ENCODE peak calls at places on chromosomes 16 and 17, in seven cellular contexts. N is cardiac muscle cell, A is pancreas, G is RWPE2, L is adrenal gland, T is tibial artery, K is H9. C is an unnamed sample.
A peak's percentile ranks its signal among the peaks of the same experiment; 100 is the strongest.

GRCh38 chr17:1482686-1483445 is 9.6 kb downstream of the MYO1C start:
- DNase-seq in A (no peak), K (no peak), L (no peak), T (no peak), N (no peak), G (no peak), C (no peak)

GRCh38 chr17:9893606-9894005 is 11.5 kb downstream of the RCVRN start:
- DNase-seq in A (no peak), T (no peak), L (no peak), K (no peak), N (no peak), G (no peak), C (no peak)

GRCh38 chr17:51014129-51014528 is 106.5 kb downstream of the SPAG9 start:
- DNase-seq in L (no peak), G (no peak), T (no peak), A (no peak), K (no peak), N (no peak), C (no peak)

GRCh38 chr17:44773140-44773539 is 14.4 kb downstream of the ADAM11 start:
- DNase-seq in K (no peak), A (no peak), T (no peak), N (no peak), G (no peak), L (no peak), C (no peak)

GRCh38 chr16:75306102-75306762 is 54.8 kb upstream of the BCAR1 start:
- DNase-seq in K (no peak), G (no peak), L (no peak), T (no peak), N (no peak), A (no peak), C (no peak)

GRCh38 chr16:31493506-31494125 is 10.7 kb downstream of the SLC5A2 start:
- DNase-seq in L (no peak), A (no peak), T (no peak), K (no peak), N (no peak), G (no peak), C (no peak)

GRCh38 chr16:57818377-57819055 is 16.2 kb upstream of the KIFC3 start:
- DNase-seq in G (no peak), L (no peak), K (no peak), A (no peak), T (no peak), N (no peak), C (no peak)

GRCh38 chr17:73430165-73430680 is 118.4 kb upstream of the CDC42EP4 start:
- DNase-seq in K (peak; percentile 26), N (no peak), T (no peak), G (no peak), L (no peak), A (no peak), C (no peak)

GRCh38 chr17:62791235-62792121 is 16.6 kb downstream of the MARCHF10 start:
- DNase-seq in K (no peak), T (no peak), N (peak; percentile 30), L (no peak), G (no peak), A (no peak), C (no peak)

GRCh38 chr17:61309857-61310256 is 89.8 kb upstream of the TBX2 start:
- DNase-seq in K (no peak), L (no peak), N (no peak), G (no peak), T (no peak), A (no peak), C (no peak)

GRCh38 chr17:78970834-78971763 is 8.6 kb downstream of the LGALS3BP start:
- DNase-seq in L (peak; percentile 85), A (peak; percentile 91), K (peak; percentile 85), T (peak; percentile 84), G (peak; percentile 77), N (peak; percentile 88), C (no peak)

GRCh38 chr16:75695708-75696107 is 5.6 kb downstream of the DUXB start:
- DNase-seq in G (no peak), T (no peak), K (no peak), A (no peak), L (no peak), N (no peak), C (no peak)

GRCh38 chr17:152860-153420 is 15.6 kb downstream of the SCGB1C2 start:
- DNase-seq in A (peak; percentile 43), T (no peak), G (peak; percentile 35), K (no peak), L (peak; percentile 14), N (no peak), C (no peak)

GRCh38 chr17:28734712-28735241 is 6.2 kb downstream of the NEK8 start:
- DNase-seq in N (no peak), A (no peak), G (no peak), T (no peak), L (no peak), K (no peak), C (no peak)

GRCh38 chr17:39177256-39177655 is 11.3 kb upstream of the ARL5C start:
- DNase-seq in A (no peak), T (no peak), K (peak; percentile 100), G (no peak), L (no peak), N (peak; percentile 34), C (no peak)

GRCh38 chr17:33949100-33949499 is 306.0 kb upstream of the CCL2 start:
- DNase-seq in A (no peak), L (no peak), N (peak; percentile 51), K (peak; percentile 84), G (no peak), T (no peak), C (no peak)

GRCh38 chr17:60618854-60619253 is 18.9 kb downstream of the PPM1D start:
- DNase-seq in G (no peak), A (no peak), K (no peak), L (no peak), N (no peak), T (no peak), C (no peak)

GRCh38 chr16:8887952-8888560 is 5.9 kb downstream of the LITAFD start:
- DNase-seq in A (peak; percentile 73), G (no peak), N (no peak), T (peak; percentile 59), K (no peak), L (peak; percentile 99), C (no peak)

GRCh38 chr17:57328109-57328882 is 72.0 kb downstream of the MSI2 start:
- DNase-seq in G (no peak), K (no peak), L (no peak), A (no peak), N (no peak), T (no peak), C (no peak)

DNA sequence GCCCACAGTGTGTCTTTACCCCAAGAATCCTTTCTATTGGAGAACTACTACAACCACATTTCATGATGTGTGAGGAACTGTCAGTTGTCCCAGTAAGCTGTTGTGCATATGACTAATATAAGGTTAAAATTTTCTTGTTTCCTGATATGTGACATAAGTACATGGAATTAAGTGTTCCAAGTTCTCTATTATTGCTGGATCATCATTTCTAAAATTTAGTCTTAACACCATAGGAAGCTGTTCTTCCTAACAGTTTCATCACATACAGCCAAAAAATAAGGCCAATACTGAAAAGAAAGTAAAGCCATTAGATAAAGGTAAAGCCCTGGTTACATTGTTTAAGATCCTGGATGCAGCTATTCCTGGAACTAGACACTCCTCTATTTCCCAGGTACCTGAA is 620.9 kb upstream of the CDH8 start:
- DNase-seq in L (no peak), A (no peak), T (no peak), K (no peak), N (no peak), G (no peak), C (no peak)
- H3K9me3 ChIP-seq in L (no peaks in the 10 kb centered on the region), A (no peaks in the 10 kb centered on the region), T (no peaks in the 10 kb centered on the region), K (no peaks in the 10 kb centered on the region), N (no peaks in the 10 kb centered on the region), G (no peaks in the 10 kb centered on the region), C (no peaks in the 10 kb centered on the region)

DNA sequence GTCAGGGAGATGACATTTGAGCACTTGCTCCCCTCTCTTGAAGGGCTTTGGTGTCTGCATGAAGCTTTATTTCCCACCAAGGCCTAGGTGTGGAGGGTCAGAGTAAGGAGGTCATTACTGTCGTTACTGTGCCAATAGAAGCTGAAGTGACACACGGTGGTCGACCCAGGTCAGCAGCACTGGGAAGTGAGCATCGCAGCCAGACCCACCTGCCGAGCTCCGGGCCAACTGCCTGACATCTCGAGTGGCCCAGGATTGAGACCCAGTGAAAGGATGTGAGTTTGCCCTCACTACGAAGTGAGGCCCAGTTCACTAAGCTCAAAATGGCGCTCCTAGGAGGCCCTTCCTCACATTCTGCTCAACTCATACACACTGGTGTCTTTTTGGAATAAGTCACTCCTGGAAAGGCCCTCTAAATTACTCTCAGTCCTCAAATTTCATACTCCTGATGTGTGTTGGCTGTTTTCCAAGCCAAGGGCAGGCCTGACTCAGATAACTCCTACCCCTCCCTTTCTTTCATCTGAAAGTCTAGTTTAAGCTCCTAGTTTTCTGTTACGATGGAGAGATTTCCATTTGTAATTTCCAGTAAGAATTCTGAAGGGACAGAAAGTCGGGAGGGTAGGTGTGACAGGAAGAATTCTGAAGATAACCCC is 200.4 kb downstream of the LGALS9B start:
- DNase-seq in N (peak; percentile 24), L (peak; percentile 42), G (no peak), T (no peak), A (no peak), K (no peak), C (no peak)
- H3K4me1 ChIP-seq in N (peaks cover 15% of the 10 kb centered on the region), L (no peaks in the 10 kb centered on the region), G (peaks cover 22% of the 10 kb centered on the region), T (peaks cover 27% of the 10 kb centered on the region), A (no peaks in the 10 kb centered on the region), K (peaks cover 6% of the 10 kb centered on the region), C (peaks cover 15% of the 10 kb centered on the region)

GRCh38 chr17:8828517-8828875 is 29.3 kb upstream of the MFSD6L start:
- DNase-seq in A (no peak), T (no peak), K (no peak), N (no peak), G (no peak), L (no peak), C (no peak)

GRCh38 chr17:8832711-8833352 is 33.7 kb upstream of the MFSD6L start:
- DNase-seq in T (no peak), K (peak; percentile 94), N (peak; percentile 46), G (no peak), A (peak; percentile 68), L (no peak), C (no peak)

GRCh38 chr17:8829036-8829941 is 30.1 kb upstream of the MFSD6L start:
- DNase-seq in K (no peak), N (no peak), T (no peak), L (no peak), A (no peak), G (no peak), C (no peak)

GRCh38 chr17:8830141-8830540 is 31.0 kb upstream of the MFSD6L start:
- DNase-seq in K (no peak), T (no peak), N (no peak), G (no peak), L (no peak), A (no peak), C (no peak)

GRCh38 chr17:8831234-8831849 is 32.2 kb upstream of the MFSD6L start:
- DNase-seq in L (no peak), N (no peak), A (no peak), K (no peak), T (no peak), G (no peak), C (no peak)
- H3K9me3 ChIP-seq in L (no peaks in the 10 kb centered on the region), N (no peaks in the 10 kb centered on the region), A (no peaks in the 10 kb centered on the region), K (no peaks in the 10 kb centered on the region), T (no peaks in the 10 kb centered on the region), G (no peaks in the 10 kb centered on the region), C (peaks cover 2% of the 10 kb centered on the region)

GRCh38 chr16:11358531-11358930 is 13.3 kb downstream of the RMI2 start:
- DNase-seq in L (no peak), T (no peak), A (no peak), K (no peak), N (no peak), G (no peak), C (no peak)
- H3K4me1 ChIP-seq in L (peaks cover 17% of the 10 kb centered on the region), T (peaks cover 45% of the 10 kb centered on the region), A (no peaks in the 10 kb centered on the region), K (no peaks in the 10 kb centered on the region), N (peaks cover 4% of the 10 kb centered on the region), G (peaks cover 29% of the 10 kb centered on the region), C (peaks cover 34% of the 10 kb centered on the region)